ENCODE peak calls at places on chromosome 15, in ten cellular contexts. E is right lobe of liver; U is testis; B is kidney; J is lower leg skin; W is OCI-LY7; O is AG10803; K is CD8-positive, alpha-beta T cell; I is natural killer cell; G is GM13977. X is an unnamed sample.

GRCh38 chr15:91047545-91048199 is 25.3 kb upstream of the VPS33B start:
- DNase-seq in W (peak), E (no peak), K (no peak), B (no peak), O (no peak), G (no peak), J (no peak), I (no peak), U (no peak), X (no peak)

GRCh38 chr15:63497642-63498100 is 6.7 kb upstream of the USP3 start:
- DNase-seq in E (no peak), W (peak), K (peak), B (no peak), U (no peak), J (no peak), G (no peak), O (no peak), I (peak), X (no peak)

GRCh38 chr15:83978588-83978987 is 257.0 kb upstream of the GOLGA6L4 start:
- DNase-seq in B (no peak), K (no peak), O (no peak), W (no peak), U (no peak), J (no peak), G (no peak), E (no peak), I (no peak), X (no peak)

GRCh38 chr15:52295421-52295991 is at the start of gene MYO5C:
- DNase-seq in K (no peak), W (no peak), E (peak), G (no peak), J (peak), B (peak), O (no peak), U (peak), I (no peak), X (no peak)

GRCh38 chr15:34999906-35000305 is 11.8 kb upstream of the ZNF770 start:
- DNase-seq in K (no peak), J (no peak), O (no peak), E (no peak), B (no peak), G (no peak), U (no peak), W (no peak), I (no peak), X (no peak)

GRCh38 chr15:47708116-47708515 is 9.2 kb upstream of the SEMA6D start:
- DNase-seq in W (no peak), E (no peak), B (no peak), K (no peak), G (no peak), O (no peak), J (no peak), U (no peak), I (no peak), X (no peak)

GRCh38 chr15:84715442-84716035 is 400 bp downstream of the SEC11A start:
- DNase-seq in G (no peak), O (peak), K (no peak), I (peak), W (peak), U (peak), J (peak), E (no peak), B (peak), X (no peak)

GRCh38 chr15:63372753-63373152 is 8.9 kb downstream of the CA12 start:
- DNase-seq in J (no peak), W (no peak), E (no peak), G (no peak), O (peak), K (no peak), U (no peak), B (no peak), I (no peak), X (no peak)

GRCh38 chr15:100115711-100116090 is 226.1 kb downstream of the ADAMTS17 start:
- DNase-seq in O (peak), U (no peak), K (no peak), I (no peak), W (no peak), E (no peak), B (no peak), G (no peak), J (no peak), X (peak)

GRCh38 chr15:81038975-81039607 is 38.4 kb downstream of the TLNRD1 start:
- DNase-seq in G (no peak), E (peak), K (no peak), J (no peak), B (no peak), I (no peak), W (no peak), O (no peak), U (no peak), X (no peak)

GRCh38 chr15:61086001-61086400 is 143.1 kb downstream of the RORA start:
- DNase-seq in E (no peak), B (no peak), U (no peak), O (no peak), J (no peak), K (no peak), W (no peak), G (no peak), I (no peak), X (no peak)

GRCh38 chr15:36734366-36734765 is 154.9 kb downstream of the CDIN1 start:
- DNase-seq in O (no peak), U (no peak), G (no peak), I (no peak), B (no peak), K (no peak), J (no peak), W (no peak), E (no peak), X (no peak)

GRCh38 chr15:81888748-81889479 is 156.9 kb downstream of the MEX3B start:
- DNase-seq in B (no peak), W (no peak), K (no peak), E (no peak), I (no peak), G (no peak), J (no peak), U (no peak), O (peak), X (peak)

GRCh38 chr15:40032125-40032839 is 6.7 kb downstream of the SRP14 start:
- DNase-seq in U (peak), I (no peak), E (no peak), G (no peak), O (no peak), J (no peak), W (no peak), K (no peak), B (no peak), X (no peak)

GRCh38 chr15:40028853-40029252 is 10.1 kb downstream of the SRP14 start:
- DNase-seq in U (no peak), B (no peak), E (no peak), I (no peak), O (no peak), K (no peak), J (no peak), W (no peak), G (no peak), X (no peak)

GRCh38 chr15:40028193-40028592 is 10.8 kb downstream of the SRP14 start:
- DNase-seq in G (no peak), J (no peak), W (no peak), O (no peak), I (no peak), K (no peak), B (no peak), U (no peak), E (no peak), X (no peak)

GRCh38 chr15:40031300-40031699 is 7.7 kb downstream of the SRP14 start:
- DNase-seq in K (no peak), E (no peak), G (no peak), O (no peak), J (no peak), W (no peak), I (no peak), U (no peak), B (no peak), X (no peak)

DNA sequence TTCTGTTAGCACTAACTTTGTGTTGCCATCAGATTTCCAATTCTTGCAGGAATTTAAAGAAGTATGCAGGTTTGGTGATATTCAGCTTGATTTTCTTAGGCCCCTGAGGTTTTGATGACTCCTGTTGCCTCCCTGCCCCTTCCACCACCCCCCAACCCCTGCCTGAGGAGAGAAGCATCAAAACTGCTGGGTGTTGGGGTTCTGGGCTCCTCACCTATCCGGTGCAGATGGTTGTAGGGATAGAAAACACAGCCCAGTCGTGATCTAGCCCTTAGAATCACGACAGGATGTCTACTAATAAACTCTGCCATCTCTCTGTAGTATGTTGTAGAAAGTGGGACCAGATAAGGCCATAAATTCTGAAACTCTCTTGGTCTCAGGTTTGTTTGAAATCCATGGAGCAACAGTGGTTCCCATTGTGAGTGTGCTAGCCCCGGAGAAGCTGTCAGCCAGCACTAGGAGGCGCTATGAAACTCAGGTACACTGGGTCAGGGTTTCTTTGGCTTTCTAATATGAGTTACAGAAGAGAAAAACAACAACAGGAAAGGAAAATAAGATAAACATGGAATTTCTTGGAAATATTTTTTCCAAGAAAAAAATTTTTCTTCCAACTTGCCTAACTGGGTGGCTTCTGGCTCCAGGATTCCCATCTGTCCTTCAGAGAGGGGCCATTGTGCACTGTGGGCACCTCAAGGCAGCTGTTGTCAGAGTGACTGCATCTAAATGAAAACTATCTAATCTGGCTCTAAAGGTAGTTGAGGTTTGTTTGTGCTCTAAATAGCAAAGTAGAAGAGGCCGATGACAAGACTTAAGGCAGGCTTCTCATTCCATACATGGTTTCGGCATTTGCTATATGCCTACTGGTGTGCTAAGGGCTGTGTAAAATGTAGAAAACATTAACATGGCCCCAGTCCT is 8.7 kb downstream of the SRP14 start:
- DNase-seq in U (peak), W (no peak), B (no peak), K (no peak), O (peak), E (no peak), G (no peak), I (no peak), J (no peak), X (no peak)
- TF ChIP-seq CTCF in U (peak), W (peak), B (peak), K (peak), O (peak), E (peak), G (peak), I (no peak), J (no peak), X (peak)

DNA sequence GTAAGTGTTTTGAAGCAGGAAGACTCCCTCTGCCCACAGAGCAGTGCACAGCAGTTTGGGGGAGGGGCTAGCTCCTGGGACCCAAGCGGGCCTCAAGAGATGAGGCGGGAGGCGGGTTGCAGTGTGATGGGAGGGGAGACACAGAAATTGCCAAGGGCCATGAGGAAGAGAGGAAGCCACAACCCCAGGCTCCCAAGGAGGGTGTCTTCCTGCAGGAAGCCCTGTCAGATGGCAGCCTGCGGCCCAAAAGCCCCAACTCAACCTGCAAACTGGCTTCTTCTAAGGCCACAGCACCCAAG is 7.3 kb upstream of the ISLR2 start:
- DNase-seq in K (no peak), G (no peak), J (no peak), E (no peak), U (no peak), W (peak), O (no peak), I (no peak), B (no peak), X (no peak)
- TF ChIP-seq CTCF in K (no peak), G (peak), J (no peak), E (no peak), U (no peak), W (peak), O (no peak), I (no peak), B (no peak), X (no peak)

GRCh38 chr15:74243431-74243830 is 7.3 kb downstream of the CCDC33 start:
- DNase-seq in W (no peak), G (no peak), I (no peak), E (no peak), J (no peak), K (no peak), U (no peak), O (no peak), B (no peak), X (no peak)

GRCh38 chr15:74242296-74242929 is 6.3 kb downstream of the CCDC33 start:
- DNase-seq in O (peak), J (no peak), I (no peak), G (no peak), B (peak), U (no peak), W (no peak), E (no peak), K (no peak), X (no peak)

GRCh38 chr15:74238984-74239645 is 3.0 kb downstream of the CCDC33 start:
- DNase-seq in O (no peak), U (no peak), W (no peak), E (no peak), J (no peak), B (peak), I (no peak), G (no peak), K (no peak), X (no peak)

GRCh38 chr15:74240897-74241614 is 4.9 kb downstream of the CCDC33 start:
- DNase-seq in K (no peak), J (no peak), O (no peak), B (peak), E (no peak), U (no peak), I (no peak), G (no peak), W (no peak), X (no peak)

GRCh38 chr15:74240002-74240568 is 4.0 kb downstream of the CCDC33 start:
- DNase-seq in J (no peak), G (no peak), I (no peak), E (peak), K (no peak), B (peak), U (peak), W (no peak), O (peak), X (peak)
- TF ChIP-seq CTCF in J (no peak), G (no peak), I (no peak), E (peak), K (no peak), B (peak), U (peak), W (no peak), O (peak), X (peak)

DNA sequence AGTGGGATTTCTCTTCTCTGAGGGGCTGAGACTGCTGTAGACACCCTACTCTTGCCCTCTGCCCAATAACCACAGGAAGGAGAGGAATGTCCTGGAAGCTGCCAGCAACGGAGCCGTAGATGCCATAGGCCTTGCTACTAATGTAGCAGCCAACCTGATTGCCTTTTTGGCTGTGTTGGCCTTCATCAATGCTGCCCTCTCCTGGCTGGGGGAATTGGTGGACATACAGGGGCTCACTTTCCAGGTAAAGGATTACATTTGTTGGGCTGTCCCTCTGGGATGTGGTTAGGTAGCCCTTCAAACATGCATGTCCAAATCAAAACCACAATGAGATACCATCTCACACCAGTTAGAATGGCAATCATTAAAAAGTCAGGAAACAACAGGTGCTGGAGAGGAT is 16.1 kb downstream of the SLC28A2 start:
- DNase-seq in E (peak), O (no peak), I (no peak), J (no peak), K (no peak), W (peak), G (no peak), B (no peak), U (no peak), X (no peak)
- TF ChIP-seq CTCF in E (peak), O (no peak), I (no peak), J (no peak), K (no peak), W (peak), G (peak), B (no peak), U (no peak), X (no peak)

GRCh38 chr15:38862104-38862503 is 297.5 kb upstream of the RASGRP1 start:
- DNase-seq in G (no peak), O (peak), K (no peak), W (no peak), I (no peak), E (no peak), B (no peak), U (no peak), J (no peak), X (no peak)

GRCh38 chr15:38867556-38867955 is 302.9 kb upstream of the RASGRP1 start:
- DNase-seq in E (no peak), J (no peak), G (no peak), W (no peak), U (no peak), I (no peak), K (no peak), B (no peak), O (peak), X (no peak)

GRCh38 chr15:38864122-38864521 is 299.5 kb upstream of the RASGRP1 start:
- DNase-seq in I (no peak), J (no peak), G (no peak), B (no peak), W (no peak), U (no peak), K (no peak), O (no peak), E (no peak), X (no peak)

GRCh38 chr15:38863381-38863780 is 298.8 kb upstream of the RASGRP1 start:
- DNase-seq in O (no peak), B (no peak), W (no peak), J (no peak), K (no peak), U (no peak), E (no peak), G (no peak), I (no peak), X (no peak)

GRCh38 chr15:38864827-38865604 is 300.4 kb upstream of the RASGRP1 start:
- DNase-seq in W (no peak), I (no peak), O (peak), U (peak), K (no peak), E (no peak), J (no peak), G (no peak), B (no peak), X (peak)
- TF ChIP-seq CTCF in W (no peak), I (no peak), O (peak), U (no peak), K (no peak), E (no peak), J (no peak), G (no peak), B (no peak), X (peak)

GRCh38 chr15:89888214-89888804 is 5.5 kb downstream of the AP3S2 start:
- DNase-seq in I (no peak), O (peak), U (no peak), J (no peak), W (peak), B (no peak), K (no peak), G (no peak), E (no peak), X (peak)
- TF ChIP-seq CTCF in I (no peak), O (peak), U (no peak), J (no peak), W (peak), B (peak), K (no peak), G (peak), E (peak), X (peak)

DNA sequence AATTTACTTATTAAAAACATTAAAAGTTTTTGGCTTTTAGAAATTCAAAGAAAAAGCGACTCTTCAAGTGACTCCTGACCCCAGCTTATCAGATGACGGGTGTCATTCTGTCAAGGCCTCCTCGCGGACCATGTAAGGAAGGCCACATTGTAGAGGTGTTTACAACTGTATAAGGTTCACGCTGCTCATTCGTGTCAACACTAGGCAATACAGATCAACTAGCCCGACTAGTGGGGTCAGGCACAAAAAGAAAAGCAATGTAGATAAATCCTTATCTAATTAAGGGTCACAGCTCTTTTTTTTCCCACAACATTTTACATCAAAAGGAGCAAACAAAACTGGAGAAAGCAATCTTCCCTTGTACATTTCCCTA is 207.5 kb upstream of the NR2F2 start:
- DNase-seq in I (no peak), G (no peak), W (no peak), E (no peak), U (no peak), J (no peak), B (no peak), O (no peak), K (no peak), X (no peak)
- TF ChIP-seq CTCF in I (no peak), G (no peak), W (no peak), E (no peak), U (no peak), J (no peak), B (no peak), O (no peak), K (no peak), X (no peak)

GRCh38 chr15:57111002-57111401 is 192.6 kb downstream of the TCF12 start:
- DNase-seq in U (no peak), G (no peak), E (no peak), K (no peak), J (no peak), I (no peak), O (no peak), W (no peak), B (no peak), X (no peak)
- TF ChIP-seq CTCF in U (no peak), G (no peak), E (no peak), K (no peak), J (no peak), I (no peak), O (peak), W (no peak), B (no peak), X (no peak)

GRCh38 chr15:92719024-92719423 is 63.4 kb upstream of the FAM174B start:
- DNase-seq in B (no peak), J (no peak), W (no peak), E (no peak), K (no peak), O (peak), I (no peak), G (no peak), U (no peak), X (no peak)
- TF ChIP-seq CTCF in B (no peak), J (no peak), W (no peak), E (no peak), K (no peak), O (no peak), I (no peak), G (no peak), U (no peak), X (no peak)

X was measured in astrocyte of the cerebellum.